ENCODE peak calls at places on chromosome 11, in eight cellular contexts. H is colonic mucosa, N is omental fat pad, T is H9, W is AG04449, E is lower leg skin, Q is AG10803, A is esophagus squamous epithelium. L is an unnamed sample.

GRCh38 chr11:69949327-69949726 is 128.8 kb upstream of the ANO1 start:
- DNase-seq in E (no peak), H (no peak), W (peak), Q (peak), A (no peak), N (no peak), T (peak), L (no peak)

GRCh38 chr11:29395555-29396072 is 621.2 kb downstream of the KCNA4 start:
- DNase-seq in N (no peak), Q (no peak), W (no peak), A (no peak), E (no peak), H (no peak), T (no peak), L (no peak)

GRCh38 chr11:65849771-65850216 is 8.2 kb downstream of the CFL1 start:
- DNase-seq in Q (no peak), W (no peak), T (no peak), E (no peak), A (no peak), H (peak), N (no peak), L (no peak)

GRCh38 chr11:46642627-46643335 is 25.4 kb downstream of the ATG13 start:
- DNase-seq in W (no peak), E (no peak), H (no peak), N (no peak), A (no peak), T (no peak), Q (no peak), L (no peak)

GRCh38 chr11:65274734-65275682 is 13.2 kb downstream of the POLA2 start:
- DNase-seq in H (peak), E (peak), N (no peak), W (peak), T (peak), A (no peak), Q (peak), L (peak)

GRCh38 chr11:25775608-25776007 is 556.3 kb upstream of the ANO3 start:
- DNase-seq in T (no peak), W (no peak), Q (no peak), H (no peak), N (no peak), A (no peak), E (no peak), L (no peak)

GRCh38 chr11:94735907-94736306 is 32.2 kb upstream of the AMOTL1 start:
- DNase-seq in T (no peak), E (no peak), N (no peak), H (no peak), A (no peak), W (no peak), Q (no peak), L (no peak)

GRCh38 chr11:113148652-113149051 is 165.7 kb upstream of the TTC12 start:
- DNase-seq in Q (no peak), E (no peak), A (no peak), T (no peak), H (no peak), W (no peak), N (no peak), L (no peak)

GRCh38 chr11:95068549-95068948 is 1.8 kb downstream of the SRSF8 start:
- DNase-seq in T (peak), Q (peak), H (peak), N (no peak), A (peak), E (peak), W (peak), L (no peak)

GRCh38 chr11:113615773-113616172 is 90.3 kb downstream of the TMPRSS5 start:
- DNase-seq in Q (peak), H (no peak), T (no peak), E (no peak), A (no peak), N (no peak), W (peak), L (no peak)

GRCh38 chr11:86978756-86979608 is 23.8 kb upstream of the FZD4 start:
- DNase-seq in Q (peak), H (no peak), A (no peak), E (no peak), W (no peak), T (no peak), N (no peak), L (no peak)

GRCh38 chr11:107824668-107825369 is 33.8 kb downstream of the SLC35F2 start:
- DNase-seq in E (no peak), T (no peak), N (no peak), W (no peak), H (no peak), Q (no peak), A (no peak), L (no peak)

GRCh38 chr11:93727985-93728791 is 13.1 kb downstream of the TAF1D start:
- DNase-seq in N (no peak), W (no peak), A (no peak), Q (peak), H (no peak), T (no peak), E (no peak), L (no peak)

GRCh38 chr11:117145393-117145761 is 1.3 kb downstream of the PAFAH1B2 start:
- DNase-seq in E (no peak), H (peak), W (no peak), Q (peak), T (no peak), N (no peak), A (no peak), L (no peak)

GRCh38 chr11:14506532-14506931 is 6.9 kb upstream of the COPB1 start:
- DNase-seq in E (no peak), H (no peak), T (no peak), A (no peak), W (no peak), Q (peak), N (no peak), L (no peak)

GRCh38 chr11:11894486-11894885 is 52.7 kb downstream of the USP47 start:
- DNase-seq in T (no peak), Q (no peak), W (no peak), A (no peak), E (no peak), N (no peak), H (no peak), L (no peak)

GRCh38 chr11:111906680-111907079 is 4.9 kb downstream of the CRYAB start:
- DNase-seq in A (no peak), N (no peak), Q (no peak), E (no peak), W (no peak), H (no peak), T (no peak), L (no peak)

GRCh38 chr11:12721816-12722604 is 47.8 kb downstream of the TEAD1 start:
- DNase-seq in W (no peak), H (no peak), Q (no peak), E (peak), A (no peak), N (no peak), T (no peak), L (no peak)

GRCh38 chr11:112885744-112886706 is 75.2 kb upstream of the NCAM1 start:
- DNase-seq in Q (no peak), W (no peak), T (no peak), A (no peak), H (no peak), E (no peak), N (no peak), L (no peak)

GRCh38 chr11:119643878-119644225 is 85.1 kb downstream of the NECTIN1 start:
- DNase-seq in A (no peak), Q (no peak), E (no peak), T (no peak), H (no peak), W (no peak), N (no peak), L (no peak)

GRCh38 chr11:119643212-119643877 is 85.7 kb downstream of the NECTIN1 start:
- DNase-seq in W (no peak), H (no peak), Q (no peak), T (no peak), E (no peak), A (no peak), N (no peak), L (no peak)

GRCh38 chr11:119639642-119640205 is 89.3 kb downstream of the NECTIN1 start:
- DNase-seq in W (no peak), H (no peak), E (no peak), A (no peak), N (no peak), T (no peak), Q (no peak), L (no peak)

GRCh38 chr11:119644502-119644901 is 84.5 kb downstream of the NECTIN1 start:
- DNase-seq in W (no peak), E (no peak), Q (no peak), H (no peak), A (no peak), T (no peak), N (no peak), L (no peak)

GRCh38 chr11:119641991-119642745 is 86.8 kb downstream of the NECTIN1 start:
- DNase-seq in N (no peak), W (no peak), T (no peak), A (no peak), E (no peak), H (no peak), Q (no peak), L (no peak)
- TF ChIP-seq CTCF in N (no peak), W (peak), T (peak), A (peak), E (no peak), H (no peak), Q (peak), L (peak)

GRCh38 chr11:119793335-119793984 is 64.5 kb upstream of the NECTIN1 start:
- DNase-seq in Q (peak), E (no peak), A (no peak), N (no peak), T (no peak), W (peak), H (no peak), L (no peak)
- TF ChIP-seq CTCF in Q (no peak), E (no peak), A (no peak), N (no peak), T (no peak), W (no peak), H (no peak), L (no peak)

GRCh38 chr11:45185228-45185729 is 38.8 kb downstream of the PRDM11 start:
- DNase-seq in N (no peak), W (no peak), E (no peak), A (no peak), H (no peak), Q (no peak), T (no peak), L (no peak)

GRCh38 chr11:45180888-45181594 is 34.6 kb downstream of the PRDM11 start:
- DNase-seq in N (no peak), T (peak), W (no peak), H (peak), A (no peak), Q (peak), E (peak), L (peak)

GRCh38 chr11:45181595-45182550 is 35.4 kb downstream of the PRDM11 start:
- DNase-seq in W (no peak), Q (no peak), A (no peak), H (no peak), N (no peak), T (no peak), E (peak), L (no peak)

GRCh38 chr11:45184640-45185039 is 38.2 kb downstream of the PRDM11 start:
- DNase-seq in Q (no peak), N (no peak), A (no peak), T (no peak), E (peak), W (no peak), H (no peak), L (no peak)

DNA sequence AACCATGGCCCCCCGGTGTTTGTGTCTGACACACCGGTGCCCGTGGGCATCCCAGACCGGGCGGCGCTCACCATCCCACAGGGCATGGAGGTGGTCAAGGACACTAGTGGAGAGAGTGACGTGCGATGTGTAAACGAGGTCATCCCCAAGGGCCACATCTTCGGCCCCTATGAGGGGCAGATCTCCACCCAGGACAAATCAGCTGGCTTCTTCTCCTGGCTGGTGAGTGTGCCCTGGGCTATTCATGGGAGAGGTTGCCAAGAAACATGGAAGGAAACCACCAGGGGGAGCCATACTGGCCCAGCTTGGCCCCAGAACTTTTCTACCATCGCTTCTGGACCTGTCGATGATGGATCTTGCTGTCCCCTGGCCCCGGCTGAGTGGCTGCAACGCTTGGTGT is 36.5 kb downstream of the PRDM11 start:
- DNase-seq in E (peak), Q (peak), N (no peak), T (peak), W (no peak), A (no peak), H (no peak), L (no peak)
- TF ChIP-seq CTCF in E (no peak), Q (peak), N (no peak), T (peak), W (peak), A (peak), H (peak), L (peak)

DNA sequence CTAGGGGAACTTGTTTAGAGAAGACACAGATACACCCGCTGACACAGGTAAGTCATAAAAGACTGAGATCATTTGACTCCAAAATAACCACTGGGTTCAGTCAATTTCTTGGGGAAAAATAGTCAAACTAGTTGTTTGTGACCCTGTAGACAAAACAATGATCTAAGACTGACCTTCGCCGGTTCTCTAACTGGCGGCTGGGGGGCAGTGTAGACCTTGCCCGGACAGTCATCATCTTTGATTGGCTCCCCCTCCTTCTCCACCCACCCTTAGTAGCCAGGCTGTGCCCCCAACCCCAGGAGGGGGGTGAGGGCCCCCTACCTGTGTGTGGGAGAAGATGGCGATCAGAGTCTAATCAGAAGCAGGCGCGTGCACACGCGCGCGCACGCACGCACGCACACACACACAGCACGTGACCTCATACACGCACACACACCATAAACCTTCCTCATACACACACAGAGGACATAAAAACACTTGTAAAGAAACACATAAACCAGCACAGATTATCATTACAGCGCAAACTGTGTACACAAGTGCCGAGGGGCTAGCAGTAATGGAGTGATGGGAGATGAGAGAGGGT is 12.4 kb downstream of the NECTIN1 start:
- DNase-seq in N (no peak), E (no peak), A (no peak), Q (no peak), T (no peak), W (no peak), H (no peak), L (no peak)
- TF ChIP-seq CTCF in N (no peak), E (no peak), A (no peak), Q (no peak), T (no peak), W (no peak), H (no peak), L (no peak)

DNA sequence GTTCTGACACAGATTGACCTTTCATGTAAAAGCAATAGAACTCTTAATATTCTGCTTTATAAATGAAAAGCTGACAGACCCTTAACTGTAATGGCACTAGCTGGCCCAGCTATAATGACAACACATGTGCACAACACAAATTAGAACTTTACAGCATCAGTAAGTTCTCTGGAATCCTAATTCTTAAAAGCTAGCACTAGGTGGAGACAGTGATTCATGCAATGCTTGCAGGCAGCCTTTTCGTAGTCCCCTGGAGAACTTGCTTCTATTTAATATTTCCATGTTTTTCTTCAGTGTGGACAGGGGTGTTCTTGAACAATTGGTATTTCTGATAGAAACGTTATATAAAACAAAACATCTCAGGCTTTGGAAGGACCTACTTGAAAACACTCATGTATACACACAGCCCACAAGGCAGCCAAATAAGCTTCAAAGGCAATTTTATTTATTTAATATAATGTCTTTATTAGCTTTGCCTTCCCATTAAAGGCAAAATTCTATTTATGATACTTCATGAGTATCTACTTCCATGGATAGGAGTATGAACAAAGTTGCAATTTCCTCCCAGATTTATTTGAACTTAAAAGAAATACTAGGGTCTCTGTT is 374.3 kb upstream of the MPPED2 start:
- DNase-seq in W (peak), N (no peak), E (no peak), T (no peak), A (no peak), Q (peak), H (no peak), L (no peak)
- TF ChIP-seq CTCF in W (no peak), N (no peak), E (no peak), T (peak), A (no peak), Q (peak), H (peak), L (peak)

DNA sequence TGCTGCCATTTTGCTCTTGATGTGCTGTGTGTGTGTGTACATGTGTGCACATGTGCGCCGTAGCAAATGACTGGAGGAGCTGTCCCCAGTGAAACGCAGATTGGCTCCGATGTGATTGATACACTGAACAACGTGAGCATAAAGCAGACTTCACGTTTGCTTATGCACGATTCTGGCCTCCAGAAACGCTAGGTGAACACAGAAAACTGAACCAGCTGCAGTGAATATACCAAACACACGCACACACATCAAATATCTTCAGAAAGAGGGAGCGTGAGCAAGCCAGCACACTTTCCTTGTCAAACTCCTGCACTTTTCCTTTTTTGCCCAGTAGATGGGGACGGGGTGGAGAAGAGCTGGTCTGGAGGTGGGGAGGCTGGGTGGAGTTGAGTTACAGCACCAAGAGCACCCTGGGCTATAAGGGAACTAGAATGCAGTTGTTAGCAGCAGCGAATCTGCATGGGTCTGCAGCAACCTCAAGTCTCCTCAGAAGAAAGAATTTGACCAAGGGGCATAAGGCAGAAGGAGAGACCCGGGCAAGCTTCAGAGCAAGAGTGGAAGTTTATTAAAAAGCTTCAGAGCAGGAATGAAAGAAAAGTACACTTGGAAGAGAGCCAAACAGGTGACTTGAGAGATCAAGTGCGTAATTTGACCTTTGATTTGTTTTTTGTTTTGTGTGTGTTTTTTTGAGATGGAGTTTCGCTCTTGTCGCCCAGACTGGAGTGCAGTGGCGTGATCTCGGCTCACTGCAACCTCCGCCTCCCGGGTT is 77.8 kb upstream of the CADM1 start:
- DNase-seq in H (peak), W (no peak), E (no peak), A (no peak), N (no peak), T (peak), Q (peak), L (no peak)
- TF ChIP-seq CTCF in H (no peak), W (no peak), E (no peak), A (no peak), N (no peak), T (peak), Q (peak), L (peak)

GRCh38 chr11:19209617-19210016 is 7.8 kb upstream of the CSRP3 start:
- DNase-seq in T (no peak), N (no peak), Q (no peak), E (no peak), A (no peak), W (no peak), H (no peak), L (no peak)
- TF ChIP-seq CTCF in T (no peak), N (no peak), Q (peak), E (no peak), A (no peak), W (no peak), H (no peak), L (no peak)

DNA sequence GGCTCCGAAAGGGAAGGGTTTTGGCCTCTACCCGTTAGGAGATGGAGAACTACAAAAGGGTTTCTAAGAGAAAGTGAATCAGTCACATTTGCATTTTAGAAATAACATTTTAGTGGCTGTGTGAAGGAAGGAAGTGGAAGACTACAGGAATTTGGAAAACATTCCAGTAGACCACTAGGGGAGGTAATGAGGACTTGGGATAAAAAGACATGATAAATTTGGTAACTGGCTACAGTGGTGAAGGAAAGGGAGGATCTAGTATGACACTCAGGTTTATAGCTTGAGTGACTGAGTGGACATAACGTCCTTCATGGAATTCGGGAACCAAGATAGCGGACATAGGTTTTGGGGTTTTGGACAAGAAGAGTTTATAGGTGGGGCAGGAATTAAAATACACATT is 7.0 kb upstream of the RRM1 start:
- DNase-seq in H (no peak), T (no peak), N (no peak), E (no peak), Q (peak), W (no peak), A (no peak), L (no peak)
- TF ChIP-seq CTCF in H (no peak), T (peak), N (no peak), E (no peak), Q (peak), W (peak), A (no peak), L (peak)